ENCODE peak calls at places on chromosomes 7 and 10, in six cellular contexts. A is NCI-H1092; B is Calu3; S is heart left ventricle; Z is stimulated activated CD4-positive, alpha-beta T cell treated with anti-CD3 and anti-CD28 coated beads, Interleukin-12 subunit alpha, Interleukin-12 subunit beta, amount 100 ng/mL, for 4 hours; G is stimulated activated effector memory CD8-positive, alpha-beta T cell treated with anti-CD3 and anti-CD28 coated beads, Interleukin-12 subunit alpha, Interleukin-12 subunit beta, amount 100 ng/mL, for 72 hours. H is an unnamed sample.

GRCh38 chr10:124589491-124590006 is 127.9 kb downstream of the LHPP start:
- DNase-seq in A (peak), B (peak), S (no peak), Z (no peak), G (no peak), H (no peak)

GRCh38 chr10:57982091-57982490 is 285.6 kb downstream of the IPMK start:
- DNase-seq in A (no peak), B (no peak), S (no peak), Z (no peak), G (no peak), H (no peak)

GRCh38 chr10:44020322-44021111 is 364.4 kb downstream of the CXCL12 start:
- DNase-seq in A (no peak), B (no peak), S (no peak), Z (no peak), G (no peak), H (no peak)

GRCh38 chr10:51886438-51887068 is 187.2 kb upstream of the CSTF2T start:
- DNase-seq in A (no peak), B (no peak), S (no peak), Z (no peak), G (no peak), H (no peak)

GRCh38 chr7:139095194-139095659 is 14.3 kb downstream of the ZC3HAV1 start:
- DNase-seq in A (no peak), B (no peak), S (no peak), Z (no peak), G (no peak), H (no peak)

GRCh38 chr7:46682841-46683624 is 762.0 kb upstream of the IGFBP3 start:
- DNase-seq in A (no peak), B (no peak), S (no peak), Z (no peak), G (no peak), H (no peak)

GRCh38 chr10:29734640-29734979 is 99.8 kb upstream of the SVIL start:
- DNase-seq in A (no peak), B (no peak), S (no peak), Z (no peak), G (no peak), H (no peak)

GRCh38 chr7:69622014-69622818 is 23.9 kb downstream of the AUTS2 start:
- DNase-seq in A (no peak), B (no peak), S (no peak), Z (no peak), G (no peak), H (no peak)

GRCh38 chr7:32658034-32658944 is 163.0 kb downstream of the AVL9 start:
- DNase-seq in A (no peak), B (peak), S (no peak), Z (no peak), G (no peak), H (peak)

GRCh38 chr7:5479133-5479745 is 55.6 kb upstream of the TNRC18 start:
- DNase-seq in A (no peak), B (no peak), S (no peak), Z (no peak), G (no peak), H (no peak)

GRCh38 chr7:25454562-25455031 is 226.3 kb upstream of the NPVF start:
- DNase-seq in A (no peak), B (no peak), S (peak), Z (no peak), G (no peak), H (no peak)

GRCh38 chr10:91350651-91351081 is 59.5 kb upstream of the HECTD2 start:
- DNase-seq in A (no peak), B (no peak), S (no peak), Z (no peak), G (no peak), H (no peak)

GRCh38 chr7:101829374-101829773 is 11.9 kb downstream of the CUX1 start:
- DNase-seq in A (no peak), B (no peak), S (no peak), Z (no peak), G (no peak), H (no peak)

GRCh38 chr10:79241629-79241989 is 105.7 kb upstream of the PPIF start:
- DNase-seq in A (no peak), B (no peak), S (no peak), Z (no peak), G (no peak), H (no peak)